ENCODE peak calls at places on chromosome 16, in five cellular contexts. T is pancreas, X is endodermal cell, D is lower lobe of right lung, C is foreskin fibroblast. M is an unnamed sample.
A peak's percentile ranks its signal among the peaks of the same experiment; 100 is the strongest.

GRCh38 chr16:56625943-56626654 is 518 bp downstream of the MT1E start:
- DNase-seq in C (peak; percentile 62), D (no peak), X (peak; percentile 71), T (no peak), M (no peak)

GRCh38 chr16:78906135-78906534 is 694.4 kb downstream of the MAF start:
- DNase-seq in T (no peak), C (no peak), D (no peak), X (peak; percentile 79), M (no peak)

GRCh38 chr16:19044781-19045180 is 22.6 kb upstream of the COQ7 start:
- DNase-seq in X (no peak), C (peak; percentile 7), T (no peak), D (no peak), M (no peak)

GRCh38 chr16:53664724-53665345 is 38.8 kb downstream of the RPGRIP1L start:
- DNase-seq in T (no peak), D (no peak), X (no peak), C (peak; percentile 82), M (no peak)

GRCh38 chr16:20424129-20424866 is 15.0 kb downstream of the ACSM5 start:
- DNase-seq in D (no peak), T (no peak), C (no peak), X (no peak), M (no peak)

GRCh38 chr16:28473714-28474265 is 1.7 kb upstream of the NPIPB7 start:
- DNase-seq in D (no peak), T (peak; percentile 10), C (no peak), X (no peak), M (no peak)

GRCh38 chr16:22318690-22319358 is 21.6 kb downstream of the POLR3E start:
- DNase-seq in C (peak; percentile 7), T (peak; percentile 64), D (no peak), X (peak; percentile 91), M (peak; percentile 27)

GRCh38 chr16:84823484-84823883 is 3.7 kb downstream of the CRISPLD2 start:
- DNase-seq in X (no peak), C (no peak), D (no peak), T (no peak), M (no peak)

GRCh38 chr16:79805621-79806020 is 205.1 kb upstream of the MAF start:
- DNase-seq in X (peak; percentile 67), C (no peak), T (no peak), D (no peak), M (no peak)

GRCh38 chr16:12629271-12629670 is 174.4 kb downstream of the CPPED1 start:
- DNase-seq in C (no peak), D (no peak), T (no peak), X (no peak), M (no peak)
- TF ChIP-seq CTCF in C (no peak), D (no peak), T (no peak), X (no peak), M (no peak)

GRCh38 chr16:87076950-87077749 is 240.0 kb downstream of the C16orf95 start:
- DNase-seq in X (peak; percentile 95), D (peak; percentile 70), T (peak; percentile 84), C (peak; percentile 28), M (peak; percentile 66)
- TF ChIP-seq CTCF in X (peak; percentile 92), D (peak; percentile 58), T (peak; percentile 52), C (peak; percentile 67), M (peak; percentile 69)

DNA sequence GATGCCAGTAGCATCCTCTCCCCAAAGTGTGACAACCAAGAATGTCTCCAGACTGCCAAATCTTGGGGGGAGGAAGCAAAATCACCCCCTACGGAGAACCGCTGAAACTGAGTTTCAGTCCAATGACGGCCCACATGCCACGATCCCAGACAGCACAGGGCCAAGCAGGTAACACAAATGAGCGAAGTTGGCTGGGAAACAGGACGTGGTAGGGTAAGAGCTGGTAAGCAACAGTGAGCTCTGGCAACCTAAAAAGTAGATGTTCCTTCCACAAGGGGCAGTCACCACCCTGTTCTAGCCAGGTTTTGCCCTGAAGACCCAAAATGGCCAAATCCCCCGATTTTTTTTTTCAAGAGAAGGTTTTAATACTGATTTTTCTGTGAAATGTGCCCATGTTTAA is 25.4 kb downstream of the ZFHX3 start:
- DNase-seq in D (no peak), T (no peak), C (no peak), X (peak; percentile 34), M (no peak)
- TF ChIP-seq CTCF in D (no peak), T (no peak), C (no peak), X (peak; percentile 28), M (no peak)

GRCh38 chr16:57842606-57843005 is 40.3 kb upstream of the KIFC3 start:
- DNase-seq in T (peak; percentile 11), C (no peak), D (no peak), X (no peak), M (no peak)

GRCh38 chr16:57837305-57838125 is 35.2 kb upstream of the KIFC3 start:
- DNase-seq in X (no peak), D (no peak), T (peak; percentile 17), C (no peak), M (no peak)

GRCh38 chr16:57843400-57843799 is 41.1 kb upstream of the KIFC3 start:
- DNase-seq in D (no peak), C (no peak), T (peak; percentile 21), X (no peak), M (no peak)

GRCh38 chr16:57838161-57838560 is 35.9 kb upstream of the KIFC3 start:
- DNase-seq in C (no peak), X (no peak), T (peak; percentile 24), D (no peak), M (no peak)

GRCh38 chr16:57840833-57841232 is 38.5 kb upstream of the KIFC3 start:
- DNase-seq in T (peak; percentile 12), D (no peak), C (no peak), X (no peak), M (no peak)
- TF ChIP-seq CTCF in T (no peak), D (no peak), C (no peak), X (no peak), M (no peak)

GRCh38 chr16:58500329-58501241 is 642 bp downstream of the NDRG4 start:
- DNase-seq in T (peak; percentile 61), X (peak; percentile 83), C (no peak), D (peak; percentile 35), M (no peak)
- TF ChIP-seq CTCF in T (no peak), X (no peak), C (no peak), D (no peak), M (no peak)

DNA sequence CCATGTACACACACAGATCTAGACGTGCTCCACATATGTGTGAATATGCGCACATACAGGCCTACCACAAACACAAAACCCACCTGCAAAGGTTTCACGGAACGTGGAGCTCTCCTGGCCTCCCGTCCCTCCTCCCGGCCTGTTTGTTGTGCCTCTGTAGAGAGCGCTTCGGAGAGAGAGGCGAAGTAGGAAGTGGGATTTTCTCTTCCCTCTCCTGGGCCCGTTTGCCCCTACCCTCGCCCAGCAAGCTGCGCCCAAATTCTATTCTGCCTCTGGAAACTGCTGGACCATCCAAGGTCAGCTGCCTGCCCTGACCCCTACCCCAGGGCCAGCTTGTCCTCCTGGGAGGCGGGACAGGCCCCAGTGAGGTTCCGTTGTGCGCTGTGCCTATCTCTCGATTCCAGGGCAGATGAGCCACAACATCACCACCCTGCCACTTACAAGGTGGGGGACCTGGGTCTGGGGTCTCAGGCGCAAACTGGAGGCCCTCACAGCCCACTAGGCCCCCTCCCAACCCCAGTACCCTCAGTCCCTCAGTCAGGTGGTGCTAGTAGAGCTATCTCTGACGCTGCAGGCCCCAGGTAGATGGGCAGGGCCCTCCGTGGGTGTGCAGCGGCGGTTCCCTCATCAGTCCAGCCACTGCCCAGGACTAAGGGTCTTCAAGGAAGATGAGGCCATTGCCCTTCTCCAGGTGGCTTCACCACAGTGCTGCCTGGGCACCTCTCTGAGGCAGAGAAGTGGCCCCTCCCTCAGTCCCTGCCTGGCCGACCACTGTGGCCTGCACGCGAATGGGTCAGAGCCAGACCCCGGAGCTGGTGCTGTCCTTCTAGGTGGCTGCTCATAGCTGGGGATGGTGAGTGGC is 54.2 kb downstream of the BEAN1 start:
- DNase-seq in C (no peak), T (no peak), X (no peak), D (no peak), M (peak; percentile 58)
- TF ChIP-seq CTCF in C (no peak), T (no peak), X (no peak), D (no peak), M (no peak)

DNA sequence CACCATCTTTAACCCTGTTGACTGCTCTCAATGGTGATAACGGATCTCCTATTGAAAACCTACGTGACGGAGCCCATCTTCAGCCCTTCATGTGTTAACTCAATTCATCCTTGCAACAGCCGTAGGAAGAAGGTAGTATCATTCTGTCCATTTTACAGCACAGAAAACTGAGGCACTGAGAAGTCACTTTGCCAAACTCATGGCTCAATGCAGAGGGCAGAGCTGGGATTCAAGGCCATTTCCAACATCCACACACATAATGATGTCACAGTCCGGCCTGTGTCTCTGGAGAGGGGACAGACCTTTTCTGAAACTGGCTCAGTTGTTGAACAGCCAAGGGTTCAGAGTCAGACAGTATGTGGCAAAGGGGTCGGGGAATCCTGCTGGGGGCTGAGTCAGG is 52.6 kb upstream of the CMIP start:
- DNase-seq in C (no peak), X (no peak), D (no peak), T (no peak), M (no peak)
- TF ChIP-seq CTCF in C (no peak), X (no peak), D (no peak), T (no peak), M (no peak)

GRCh38 chr16:88309905-88310259 is 72.9 kb upstream of the ZNF469 start:
- DNase-seq in T (peak; percentile 33), D (no peak), X (no peak), C (no peak), M (no peak)
- TF ChIP-seq CTCF in T (no peak), D (no peak), X (peak; percentile 31), C (no peak), M (no peak)

M was measured in type B pancreatic cell.